ENCODE peak calls at places on chromosome 4, in eight cellular contexts. O, K, Z, U, V, T, Y and I are unnamed samples.

GRCh38 chr4:19248023-19248422 is 1003.7 kb upstream of the SLIT2 start:
- DNase-seq in O (no peak), K (no peak), Z (no peak), U (no peak), V (no peak), T (no peak), Y (no peak), I (no peak)

GRCh38 chr4:54090804-54091623 is 8.9 kb upstream of the GSX2 start:
- DNase-seq in O (peak), K (no peak), Z (no peak), U (peak), V (peak), T (peak), Y (no peak), I (no peak)

GRCh38 chr4:153156263-153156662 is 48.0 kb upstream of the TRIM2 start:
- DNase-seq in O (peak), K (no peak), Z (no peak), U (peak), V (no peak), T (no peak), Y (no peak), I (peak)

GRCh38 chr4:94447754-94448411 is 3.9 kb upstream of the PDLIM5 start:
- DNase-seq in O (no peak), K (no peak), Z (no peak), U (no peak), V (no peak), T (no peak), Y (no peak), I (no peak)

GRCh38 chr4:77163636-77164035 is 6.6 kb downstream of the CCNG2 start:
- DNase-seq in O (no peak), K (no peak), Z (no peak), U (no peak), V (no peak), T (no peak), Y (no peak), I (no peak)

GRCh38 chr4:152308925-152309324 is 227.0 kb downstream of the FBXW7 start:
- DNase-seq in O (no peak), K (no peak), Z (no peak), U (no peak), V (no peak), T (peak), Y (no peak), I (no peak)

GRCh38 chr4:27764526-27764837 is 903.8 kb downstream of the STIM2 start:
- DNase-seq in O (no peak), K (no peak), Z (no peak), U (no peak), V (no peak), T (no peak), Y (peak), I (no peak)

GRCh38 chr4:87025023-87025613 is 90.3 kb downstream of the AFF1 start:
- DNase-seq in O (no peak), K (no peak), Z (no peak), U (no peak), V (no peak), T (no peak), Y (no peak), I (no peak)

GRCh38 chr4:80219301-80220025 is 22.2 kb downstream of the PRDM8 start:
- DNase-seq in O (peak), K (no peak), Z (no peak), U (peak), V (no peak), T (no peak), Y (no peak), I (no peak)

GRCh38 chr4:107854326-107855030 is 29.7 kb downstream of the SGMS2 start:
- DNase-seq in O (no peak), K (no peak), Z (no peak), U (no peak), V (no peak), T (no peak), Y (no peak), I (no peak)

GRCh38 chr4:28548549-28548948 is 1687.9 kb downstream of the STIM2 start:
- DNase-seq in O (peak), K (no peak), Z (no peak), U (no peak), V (no peak), T (no peak), Y (no peak), I (no peak)

GRCh38 chr4:8267077-8267476 is 2.5 kb upstream of the HTRA3 start:
- DNase-seq in O (peak), K (peak), Z (peak), U (peak), V (peak), T (peak), Y (no peak), I (peak)

GRCh38 chr4:3802571-3803474 is 36.6 kb downstream of the ADRA2C start:
- DNase-seq in O (no peak), K (no peak), Z (no peak), U (no peak), V (peak), T (no peak), Y (no peak), I (no peak)

GRCh38 chr4:6855692-6856297 is 53.8 kb upstream of the TBC1D14 start:
- DNase-seq in O (no peak), K (no peak), Z (no peak), U (no peak), V (peak), T (no peak), Y (peak), I (peak)

GRCh38 chr4:6461301-6462165 is 10.9 kb downstream of the PPP2R2C start:
- DNase-seq in O (peak), K (no peak), Z (no peak), U (no peak), V (no peak), T (no peak), Y (no peak), I (no peak)

GRCh38 chr4:13989496-13989895 is 362.0 kb upstream of the BOD1L1 start:
- DNase-seq in O (no peak), K (no peak), Z (no peak), U (no peak), V (no peak), T (no peak), Y (no peak), I (no peak)

GRCh38 chr4:37970702-37971101 is 10.5 kb downstream of the PTTG2 start:
- DNase-seq in O (peak), K (peak), Z (no peak), U (peak), V (peak), T (peak), Y (no peak), I (peak)

GRCh38 chr4:39124885-39125599 is 57.3 kb upstream of the WDR19 start:
- DNase-seq in O (no peak), K (no peak), Z (no peak), U (no peak), V (no peak), T (no peak), Y (peak), I (no peak)

GRCh38 chr4:133565379-133565778 is 416.3 kb downstream of the PCDH10 start:
- DNase-seq in O (no peak), K (no peak), Z (no peak), U (no peak), V (no peak), T (no peak), Y (no peak), I (no peak)

GRCh38 chr4:85724801-85725548 is 250.0 kb downstream of the ARHGAP24 start:
- DNase-seq in O (no peak), K (no peak), Z (no peak), U (no peak), V (no peak), T (no peak), Y (no peak), I (peak)

GRCh38 chr4:48228887-48229462 is 40.7 kb downstream of the TEC start:
- DNase-seq in O (no peak), K (no peak), Z (no peak), U (no peak), V (no peak), T (peak), Y (no peak), I (no peak)

GRCh38 chr4:35229021-35229420 is 1015.3 kb downstream of the ARAP2 start:
- DNase-seq in O (no peak), K (no peak), Z (no peak), U (no peak), V (no peak), T (no peak), Y (no peak), I (no peak)
- TF ChIP-seq REST in O (no peak), K (no peak), Z (no peak), U (no peak), V (no peak), T (no peak), Y (no peak), I (no peak)

GRCh38 chr4:121714548-121714947 is 17.8 kb upstream of the ANXA5 start:
- DNase-seq in O (no peak), K (no peak), Z (no peak), U (no peak), V (no peak), T (no peak), Y (no peak), I (no peak)

GRCh38 chr4:121709766-121710405 is 13.1 kb upstream of the ANXA5 start:
- DNase-seq in O (no peak), K (no peak), Z (no peak), U (no peak), V (no peak), T (no peak), Y (no peak), I (no peak)

GRCh38 chr4:121711263-121712000 is 14.7 kb upstream of the ANXA5 start:
- DNase-seq in O (peak), K (peak), Z (no peak), U (peak), V (peak), T (peak), Y (no peak), I (peak)

GRCh38 chr4:121712783-121713182 is 16.0 kb upstream of the ANXA5 start:
- DNase-seq in O (no peak), K (no peak), Z (no peak), U (no peak), V (no peak), T (no peak), Y (no peak), I (no peak)

DNA sequence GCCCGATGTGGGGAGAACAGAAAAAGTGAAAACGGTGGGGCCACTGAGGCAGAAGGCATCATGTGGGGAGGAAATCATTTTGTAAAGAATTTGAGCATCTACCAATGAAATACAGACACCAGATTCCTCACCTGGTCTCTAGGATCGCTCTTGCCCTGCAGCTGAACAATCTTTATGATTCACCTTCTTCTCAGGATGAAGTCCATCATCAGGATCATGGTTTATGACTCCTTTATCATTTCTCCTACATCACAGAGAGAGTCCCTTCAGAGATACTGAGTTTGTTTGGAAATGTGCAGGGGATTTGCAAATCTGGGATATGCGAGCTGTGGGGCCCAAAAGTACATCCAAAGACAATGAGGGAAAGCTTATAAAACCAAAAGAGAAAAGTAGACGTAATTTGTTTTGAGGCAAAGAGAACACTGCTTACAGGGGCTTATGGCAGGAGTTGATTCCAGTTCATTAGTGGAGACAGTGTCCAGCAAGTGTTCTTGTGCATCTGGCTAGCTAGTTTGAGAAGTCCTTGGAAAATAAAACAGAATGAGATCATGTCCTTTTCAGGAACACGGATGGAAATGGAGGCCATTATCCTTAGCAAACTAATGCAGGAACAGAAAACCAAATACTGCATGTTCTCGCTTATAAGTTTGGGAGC is 15.3 kb upstream of the ANXA5 start:
- DNase-seq in O (no peak), K (no peak), Z (no peak), U (no peak), V (no peak), T (no peak), Y (no peak), I (no peak)
- H3K27ac ChIP-seq in O (peak), K (peak), Z (peak), U (no peak), V (no peak), T (peak), Y (no peak), I (no peak)

DNA sequence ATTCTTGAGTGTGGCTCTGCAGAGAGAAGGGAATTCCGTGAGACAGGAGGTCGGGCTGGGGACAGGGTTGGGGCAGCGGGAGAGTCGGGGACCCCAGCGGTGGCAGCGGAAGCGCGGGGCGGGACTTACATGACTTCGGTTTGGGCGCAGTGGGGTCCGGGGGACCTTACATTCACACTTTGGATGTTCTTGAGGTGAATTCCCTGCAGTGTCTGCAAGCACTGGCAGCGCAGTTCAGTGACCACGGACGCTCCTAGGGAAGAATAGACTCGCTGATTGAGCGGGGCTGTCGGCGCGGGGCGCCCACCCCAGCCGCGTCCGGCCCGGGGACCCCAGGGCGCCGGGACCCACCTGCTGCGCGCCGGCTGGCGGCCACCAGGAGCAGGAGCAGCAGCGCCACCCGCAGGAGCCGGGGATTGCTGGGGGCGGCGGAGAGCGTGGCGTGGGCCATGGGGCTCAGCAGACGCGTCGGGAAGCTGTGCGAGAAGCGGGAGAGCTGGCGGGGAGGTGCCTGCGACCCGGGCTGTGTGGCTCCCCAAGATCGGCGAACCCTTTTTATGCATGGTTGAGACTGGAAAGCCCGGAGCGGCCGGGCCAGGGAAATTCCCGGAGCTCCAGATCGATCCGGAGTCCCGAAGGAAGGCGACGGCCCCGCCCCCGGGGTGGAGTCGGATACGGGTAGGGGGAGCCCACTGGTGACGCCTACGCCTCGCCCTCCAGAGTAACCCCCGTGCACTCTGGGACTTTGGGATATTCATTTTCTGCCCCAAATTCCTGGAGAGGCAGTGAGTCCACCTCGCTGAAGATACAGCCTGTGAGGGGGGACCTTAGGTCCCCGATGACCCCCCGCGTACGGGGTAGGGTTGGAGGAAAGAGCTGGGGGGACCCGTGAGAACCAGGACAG is at the start of gene CXCL3:
- DNase-seq in O (peak), K (no peak), Z (no peak), U (peak), V (no peak), T (peak), Y (no peak), I (no peak)
- TF ChIP-seq POLR2AphosphoS5 in O (peak), K (peak), Z (no peak), U (peak), V (no peak), T (no peak), Y (no peak), I (no peak)

GRCh38 chr4:134727696-134728095 is 526.1 kb upstream of the PABPC4L start:
- DNase-seq in O (no peak), K (no peak), Z (no peak), U (no peak), V (no peak), T (no peak), Y (no peak), I (no peak)
- TF ChIP-seq REST in O (no peak), K (no peak), Z (no peak), U (no peak), V (no peak), T (no peak), Y (no peak), I (no peak)

DNA sequence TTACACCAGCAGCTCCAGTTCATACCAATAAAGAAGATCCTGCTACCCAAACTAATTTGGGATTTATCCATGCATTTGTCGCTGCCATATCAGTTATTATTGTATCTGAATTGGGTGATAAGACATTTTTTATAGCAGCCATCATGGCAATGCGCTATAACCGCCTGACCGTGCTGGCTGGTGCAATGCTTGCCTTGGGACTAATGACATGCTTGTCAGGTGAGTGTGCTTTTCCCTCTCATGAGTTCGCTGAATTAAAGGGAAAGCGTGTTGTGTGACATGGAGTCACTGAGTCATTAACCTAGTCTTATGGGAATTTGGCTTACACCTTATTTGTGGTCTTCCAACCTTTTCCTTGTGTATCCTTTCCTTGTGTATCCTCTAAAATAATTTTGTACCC is 15.9 kb downstream of the TMEM165 start:
- DNase-seq in O (no peak), K (no peak), Z (no peak), U (peak), V (no peak), T (no peak), Y (no peak), I (no peak)
- H3K27ac ChIP-seq in O (peak), K (no peak), Z (no peak), U (no peak), V (no peak), T (no peak), Y (no peak), I (no peak)

DNA sequence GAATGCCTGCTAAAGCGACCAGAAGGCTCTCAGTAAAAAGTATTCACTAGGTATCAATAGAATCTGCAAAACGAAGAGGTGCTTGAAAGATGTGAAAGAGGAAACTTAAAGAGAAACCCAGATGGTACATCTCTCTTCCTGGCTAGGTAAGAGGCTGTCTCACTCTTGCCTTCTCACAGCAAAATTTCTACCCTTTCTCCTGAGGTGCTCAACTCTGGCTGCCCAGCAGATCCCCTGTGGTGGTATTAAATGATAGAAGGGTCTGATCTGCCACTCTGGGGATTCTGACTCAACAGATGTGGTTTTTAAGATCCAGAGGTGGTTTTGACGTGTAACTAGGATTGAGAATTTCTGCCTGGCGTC is 14.9 kb upstream of the TSPAN5 start:
- DNase-seq in O (no peak), K (no peak), Z (no peak), U (no peak), V (no peak), T (peak), Y (no peak), I (no peak)
- TF ChIP-seq POLR2AphosphoS5 in O (no peak), K (no peak), Z (no peak), U (no peak), V (no peak), T (no peak), Y (no peak), I (no peak)

GRCh38 chr4:78379991-78380739 is 171.4 kb upstream of the ANXA3 start:
- DNase-seq in O (no peak), K (no peak), Z (no peak), U (no peak), V (no peak), T (no peak), Y (no peak), I (no peak)

GRCh38 chr4:78377555-78377954 is 174.0 kb upstream of the ANXA3 start:
- DNase-seq in O (no peak), K (no peak), Z (no peak), U (no peak), V (no peak), T (no peak), Y (no peak), I (no peak)

GRCh38 chr4:78379040-78379439 is 172.5 kb upstream of the ANXA3 start:
- DNase-seq in O (no peak), K (no peak), Z (no peak), U (no peak), V (no peak), T (no peak), Y (no peak), I (no peak)
- TF ChIP-seq REST in O (no peak), K (no peak), Z (no peak), U (no peak), V (no peak), T (no peak), Y (no peak), I (no peak)

GRCh38 chr4:177032341-177032740 is 239.6 kb upstream of the VEGFC start:
- DNase-seq in O (no peak), K (no peak), Z (no peak), U (no peak), V (no peak), T (no peak), Y (no peak), I (no peak)

GRCh38 chr4:177033632-177034031 is 240.9 kb upstream of the VEGFC start:
- DNase-seq in O (no peak), K (no peak), Z (no peak), U (no peak), V (no peak), T (no peak), Y (no peak), I (no peak)

DNA sequence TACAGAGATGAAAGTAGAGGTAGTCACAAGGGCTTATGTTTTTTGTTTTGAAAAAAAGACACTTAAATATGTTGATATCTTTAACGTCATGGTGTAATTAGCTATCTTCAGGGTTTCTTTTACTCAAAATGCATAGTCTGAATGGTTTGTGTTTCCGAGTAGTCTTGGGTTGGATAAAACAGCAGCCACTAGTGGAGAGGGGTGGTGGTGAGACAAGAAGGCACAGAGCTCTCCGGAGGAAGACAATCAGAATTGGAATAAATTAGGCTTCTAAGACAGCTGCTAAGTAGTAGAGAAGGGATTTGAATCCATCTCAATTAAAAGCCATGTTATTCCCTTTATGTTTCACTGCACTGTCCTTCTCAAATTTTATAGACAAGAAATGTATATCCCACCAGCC is 240.4 kb upstream of the VEGFC start:
- DNase-seq in O (peak), K (no peak), Z (no peak), U (no peak), V (no peak), T (no peak), Y (no peak), I (no peak)
- H3K27ac ChIP-seq in O (no peak), K (no peak), Z (no peak), U (no peak), V (no peak), T (no peak), Y (no peak), I (no peak)

GRCh38 chr4:118032691-118033090 is 1.6 kb upstream of the NDST3 start:
- DNase-seq in O (peak), K (peak), Z (no peak), U (no peak), V (no peak), T (peak), Y (no peak), I (no peak)
- TF ChIP-seq POLR2AphosphoS5 in O (no peak), K (no peak), Z (no peak), U (no peak), V (no peak), T (no peak), Y (no peak), I (no peak)

GRCh38 chr4:185931375-185931774 is 119.4 kb upstream of the SORBS2 start:
- DNase-seq in O (no peak), K (no peak), Z (no peak), U (no peak), V (no peak), T (no peak), Y (no peak), I (no peak)
- TF ChIP-seq REST in O (no peak), K (no peak), Z (no peak), U (no peak), V (no peak), T (no peak), Y (no peak), I (no peak)